ENCODE peak calls at places on chromosomes 1 and 21, in five cellular contexts. One of them, this sample, is unnamed.

GRCh38 chr1:110242731-110243130 is 32.6 kb downstream of the KCNC4 start:
- DNase-seq in astrocyte of the spinal cord: no peak
- DNase-seq in activated CD8-positive, alpha-beta memory T cell treated with anti-CD3 and anti-CD28 coated beads for 48 hours: no peak
- DNase-seq in ELF-1: no peak
- DNase-seq in foreskin keratinocyte: no peak
- DNase-seq in this sample: no peak

GRCh38 chr1:85585845-85586244 is 5.3 kb downstream of the CCN1 start:
- DNase-seq in astrocyte of the spinal cord: peak
- DNase-seq in activated CD8-positive, alpha-beta memory T cell treated with anti-CD3 and anti-CD28 coated beads for 48 hours: no peak
- DNase-seq in ELF-1: no peak
- DNase-seq in foreskin keratinocyte: peak
- DNase-seq in this sample: no peak

GRCh38 chr1:56617141-56617540 is 28.0 kb upstream of the PRKAA2 start:
- DNase-seq in astrocyte of the spinal cord: peak
- DNase-seq in activated CD8-positive, alpha-beta memory T cell treated with anti-CD3 and anti-CD28 coated beads for 48 hours: no peak
- DNase-seq in ELF-1: peak
- DNase-seq in foreskin keratinocyte: peak
- DNase-seq in this sample: peak

GRCh38 chr1:114535401-114535800 is 24.4 kb upstream of the TRIM33 start:
- DNase-seq in astrocyte of the spinal cord: no peak
- DNase-seq in activated CD8-positive, alpha-beta memory T cell treated with anti-CD3 and anti-CD28 coated beads for 48 hours: no peak
- DNase-seq in ELF-1: peak
- DNase-seq in foreskin keratinocyte: no peak
- DNase-seq in this sample: no peak

GRCh38 chr1:2095394-2095793 is 45.2 kb downstream of the PRKCZ start:
- DNase-seq in astrocyte of the spinal cord: no peak
- DNase-seq in activated CD8-positive, alpha-beta memory T cell treated with anti-CD3 and anti-CD28 coated beads for 48 hours: no peak
- DNase-seq in ELF-1: no peak
- DNase-seq in foreskin keratinocyte: no peak
- DNase-seq in this sample: no peak

GRCh38 chr21:28944296-28944695 is 48.4 kb downstream of the LTN1 start:
- DNase-seq in astrocyte of the spinal cord: no peak
- DNase-seq in activated CD8-positive, alpha-beta memory T cell treated with anti-CD3 and anti-CD28 coated beads for 48 hours: no peak
- DNase-seq in ELF-1: no peak
- DNase-seq in foreskin keratinocyte: no peak
- DNase-seq in this sample: no peak

GRCh38 chr1:111559736-111560279 is 56.4 kb upstream of the ADORA3 start:
- DNase-seq in astrocyte of the spinal cord: peak
- DNase-seq in activated CD8-positive, alpha-beta memory T cell treated with anti-CD3 and anti-CD28 coated beads for 48 hours: no peak
- DNase-seq in ELF-1: no peak
- DNase-seq in foreskin keratinocyte: no peak
- DNase-seq in this sample: no peak

GRCh38 chr1:94817697-94818096 is 2.5 kb upstream of the SLC44A3 start:
- DNase-seq in astrocyte of the spinal cord: no peak
- DNase-seq in activated CD8-positive, alpha-beta memory T cell treated with anti-CD3 and anti-CD28 coated beads for 48 hours: no peak
- DNase-seq in ELF-1: no peak
- DNase-seq in foreskin keratinocyte: no peak
- DNase-seq in this sample: no peak

GRCh38 chr21:35051287-35051818 is 2.3 kb upstream of the RUNX1 start:
- DNase-seq in astrocyte of the spinal cord: peak
- DNase-seq in activated CD8-positive, alpha-beta memory T cell treated with anti-CD3 and anti-CD28 coated beads for 48 hours: no peak
- DNase-seq in ELF-1: peak
- DNase-seq in foreskin keratinocyte: no peak
- DNase-seq in this sample: peak

GRCh38 chr1:105137543-105138444 is 1388.1 kb downstream of the AMY1C start:
- DNase-seq in astrocyte of the spinal cord: no peak
- DNase-seq in activated CD8-positive, alpha-beta memory T cell treated with anti-CD3 and anti-CD28 coated beads for 48 hours: no peak
- DNase-seq in ELF-1: peak
- DNase-seq in foreskin keratinocyte: no peak
- DNase-seq in this sample: no peak

GRCh38 chr1:6384962-6385672 is 8.4 kb downstream of the ACOT7 start:
- DNase-seq in astrocyte of the spinal cord: peak
- DNase-seq in activated CD8-positive, alpha-beta memory T cell treated with anti-CD3 and anti-CD28 coated beads for 48 hours: no peak
- DNase-seq in ELF-1: no peak
- DNase-seq in foreskin keratinocyte: no peak
- DNase-seq in this sample: no peak

GRCh38 chr1:53430779-53431178 is 28.4 kb upstream of the DMRTB1 start:
- DNase-seq in astrocyte of the spinal cord: no peak
- DNase-seq in activated CD8-positive, alpha-beta memory T cell treated with anti-CD3 and anti-CD28 coated beads for 48 hours: no peak
- DNase-seq in ELF-1: peak
- DNase-seq in foreskin keratinocyte: no peak
- DNase-seq in this sample: no peak

GRCh38 chr1:26288311-26288941 is 8.5 kb downstream of the SH3BGRL3 start:
- DNase-seq in astrocyte of the spinal cord: no peak
- DNase-seq in activated CD8-positive, alpha-beta memory T cell treated with anti-CD3 and anti-CD28 coated beads for 48 hours: no peak
- DNase-seq in ELF-1: no peak
- DNase-seq in foreskin keratinocyte: no peak
- DNase-seq in this sample: no peak

GRCh38 chr1:11473635-11474034 is 5.3 kb upstream of the DISP3 start:
- DNase-seq in astrocyte of the spinal cord: no peak
- DNase-seq in activated CD8-positive, alpha-beta memory T cell treated with anti-CD3 and anti-CD28 coated beads for 48 hours: no peak
- DNase-seq in ELF-1: peak
- DNase-seq in foreskin keratinocyte: no peak
- DNase-seq in this sample: no peak

GRCh38 chr1:32714277-32714676 is 11.7 kb upstream of the SYNC start:
- DNase-seq in astrocyte of the spinal cord: no peak
- DNase-seq in activated CD8-positive, alpha-beta memory T cell treated with anti-CD3 and anti-CD28 coated beads for 48 hours: no peak
- DNase-seq in ELF-1: no peak
- DNase-seq in foreskin keratinocyte: no peak
- DNase-seq in this sample: no peak

GRCh38 chr1:19410393-19410792 is 74.9 kb downstream of the CAPZB start:
- DNase-seq in astrocyte of the spinal cord: no peak
- DNase-seq in activated CD8-positive, alpha-beta memory T cell treated with anti-CD3 and anti-CD28 coated beads for 48 hours: no peak
- DNase-seq in ELF-1: no peak
- DNase-seq in foreskin keratinocyte: no peak
- DNase-seq in this sample: no peak

GRCh38 chr1:218380125-218380977 is 35.2 kb downstream of the TGFB2 start:
- DNase-seq in astrocyte of the spinal cord: peak
- DNase-seq in activated CD8-positive, alpha-beta memory T cell treated with anti-CD3 and anti-CD28 coated beads for 48 hours: no peak
- DNase-seq in ELF-1: no peak
- DNase-seq in foreskin keratinocyte: peak
- DNase-seq in this sample: peak

GRCh38 chr1:20893931-20894330 is 106.8 kb upstream of the HP1BP3 start:
- DNase-seq in astrocyte of the spinal cord: no peak
- DNase-seq in activated CD8-positive, alpha-beta memory T cell treated with anti-CD3 and anti-CD28 coated beads for 48 hours: no peak
- DNase-seq in ELF-1: no peak
- DNase-seq in foreskin keratinocyte: peak
- DNase-seq in this sample: no peak

This sample was measured in epithelial cell of prostate.